ENCODE peak calls at places on chromosome 13, in six cellular contexts. Z is GM23338, Q is hepatocyte, U is body of pancreas, B is Peyer's patch, S is fibroblast of lung. J is an unnamed sample.

GRCh38 chr13:112697756-112698655 is 8.2 kb downstream of the ATP11A start:
- DNase-seq in B (peak), U (no peak), S (no peak), Q (no peak), Z (no peak), J (no peak)

GRCh38 chr13:76969488-76970365 is 21.4 kb downstream of the ACOD1 start:
- DNase-seq in Z (no peak), S (peak), B (no peak), Q (no peak), U (no peak), J (no peak)

GRCh38 chr13:104831823-104832222 is 1703.6 kb downstream of the EFNB2 start:
- DNase-seq in B (no peak), S (no peak), Z (peak), Q (no peak), U (no peak), J (no peak)

GRCh38 chr13:33108620-33109019 is 92.4 kb downstream of the KL start:
- DNase-seq in B (no peak), U (no peak), Q (no peak), S (peak), Z (no peak), J (no peak)

GRCh38 chr13:44842158-44842557 is 147.1 kb downstream of the NUFIP1 start:
- DNase-seq in Z (no peak), S (peak), U (no peak), Q (no peak), B (no peak), J (no peak)

GRCh38 chr13:68185767-68186166 is 955.6 kb upstream of the PCDH9 start:
- DNase-seq in U (no peak), Z (no peak), Q (no peak), B (no peak), S (no peak), J (no peak)

GRCh38 chr13:112943309-112944125 is 25.5 kb upstream of the MCF2L start:
- DNase-seq in Q (peak), S (peak), Z (peak), U (peak), B (peak), J (peak)

GRCh38 chr13:45792827-45793303 is 58.7 kb downstream of the SIAH3 start:
- DNase-seq in U (no peak), B (no peak), Q (peak), Z (no peak), S (peak), J (no peak)

GRCh38 chr13:31049083-31049482 is 112.6 kb downstream of the HSPH1 start:
- DNase-seq in Q (no peak), S (no peak), U (no peak), Z (no peak), B (no peak), J (no peak)

GRCh38 chr13:84524586-84524985 is 642.3 kb upstream of the SLITRK1 start:
- DNase-seq in Q (no peak), B (no peak), S (no peak), Z (no peak), U (no peak), J (no peak)

GRCh38 chr13:113090806-113091205 is 14.8 kb upstream of the F7 start:
- DNase-seq in Q (no peak), S (no peak), B (no peak), Z (no peak), U (no peak), J (no peak)

GRCh38 chr13:76610819-76611415 is 275.3 kb downstream of the KCTD12 start:
- DNase-seq in B (no peak), U (no peak), Z (no peak), Q (no peak), S (no peak), J (no peak)

GRCh38 chr13:48923376-48923775 is 52.3 kb upstream of the FNDC3A start:
- DNase-seq in U (no peak), Z (no peak), S (no peak), Q (no peak), B (no peak), J (no peak)

GRCh38 chr13:73891805-73892204 is 242.4 kb downstream of the KLF12 start:
- DNase-seq in B (no peak), S (no peak), Z (no peak), U (no peak), Q (no peak), J (no peak)

GRCh38 chr13:113060557-113061270 is 44.9 kb upstream of the F7 start:
- DNase-seq in Z (no peak), U (no peak), Q (no peak), B (no peak), S (no peak), J (no peak)

GRCh38 chr13:106796280-106797047 is 228.5 kb upstream of the ARGLU1 start:
- DNase-seq in B (no peak), Z (peak), Q (no peak), U (no peak), S (no peak), J (no peak)

GRCh38 chr13:59208405-59209195 is 955.1 kb downstream of the DIAPH3 start:
- DNase-seq in Z (no peak), U (no peak), B (no peak), Q (no peak), S (no peak), J (no peak)

GRCh38 chr13:110546933-110547332 is 14.6 kb downstream of the RAB20 start:
- DNase-seq in B (peak), S (peak), Q (peak), Z (no peak), U (peak), J (no peak)

GRCh38 chr13:34156841-34157365 is 339.0 kb downstream of the RFC3 start:
- DNase-seq in B (peak), S (peak), Q (peak), U (peak), Z (no peak), J (peak)

GRCh38 chr13:25267715-25268114 is 19.6 kb downstream of the MTMR6 start:
- DNase-seq in U (no peak), Q (no peak), S (peak), Z (no peak), B (no peak), J (peak)

GRCh38 chr13:112931028-112931934 is 37.7 kb upstream of the MCF2L start:
- DNase-seq in S (peak), Q (peak), Z (peak), B (peak), U (peak), J (no peak)

GRCh38 chr13:32125746-32126145 is 94.2 kb downstream of the FRY start:
- DNase-seq in B (no peak), Q (no peak), U (no peak), Z (no peak), S (peak), J (no peak)

GRCh38 chr13:98353750-98354149 is 176.7 kb upstream of the RNF113B start:
- DNase-seq in Q (no peak), Z (no peak), U (no peak), B (no peak), S (peak), J (no peak)

GRCh38 chr13:68748038-68748437 is 1359.6 kb upstream of the ATXN8OS start:
- DNase-seq in Q (no peak), U (no peak), Z (no peak), S (peak), B (no peak), J (no peak)

GRCh38 chr13:85095887-85096286 is 703.3 kb downstream of the SLITRK6 start:
- DNase-seq in U (no peak), Z (no peak), S (no peak), B (no peak), Q (no peak), J (no peak)

GRCh38 chr13:35891973-35892441 is 239.2 kb downstream of the DCLK1 start:
- DNase-seq in S (peak), U (no peak), Q (peak), B (no peak), Z (no peak), J (no peak)

GRCh38 chr13:46620029-46620428 is 67.1 kb downstream of the LRCH1 start:
- DNase-seq in S (no peak), Q (no peak), U (no peak), B (no peak), Z (no peak), J (no peak)

GRCh38 chr13:97440598-97440997 is 6.6 kb downstream of the RAP2A start:
- DNase-seq in U (no peak), Z (no peak), Q (no peak), B (no peak), S (peak), J (no peak)

GRCh38 chr13:93496985-93497673 is 270.5 kb downstream of the GPC6 start:
- DNase-seq in S (no peak), U (no peak), B (no peak), Q (peak), Z (no peak), J (no peak)

GRCh38 chr13:65914707-65915106 is 1315.4 kb downstream of the PCDH9 start:
- DNase-seq in U (no peak), Z (no peak), B (no peak), S (peak), Q (no peak), J (no peak)

GRCh38 chr13:44300895-44301638 is 72.6 kb upstream of the SERP2 start:
- DNase-seq in Q (no peak), B (no peak), Z (no peak), S (peak), U (peak), J (peak)

GRCh38 chr13:32309812-32310706 is 5.1 kb downstream of the ZAR1L start:
- DNase-seq in S (peak), Q (peak), U (peak), B (no peak), Z (peak), J (peak)

GRCh38 chr13:40549500-40550094 is 116.8 kb downstream of the FOXO1 start:
- DNase-seq in B (no peak), U (no peak), S (peak), Q (no peak), Z (no peak), J (no peak)

GRCh38 chr13:24511019-24511823 is 1.4 kb downstream of the PARP4 start:
- DNase-seq in S (peak), Q (peak), U (peak), B (peak), Z (peak), J (peak)

GRCh38 chr13:95182570-95183285 is 118.5 kb downstream of the ABCC4 start:
- DNase-seq in S (no peak), Z (no peak), U (no peak), B (no peak), Q (no peak), J (peak)

GRCh38 chr13:95185851-95186250 is 115.4 kb downstream of the ABCC4 start:
- DNase-seq in Z (no peak), S (no peak), Q (no peak), B (no peak), U (no peak), J (peak)

GRCh38 chr13:95184317-95184716 is 116.9 kb downstream of the ABCC4 start:
- DNase-seq in S (no peak), Q (no peak), U (no peak), Z (no peak), B (no peak), J (no peak)

GRCh38 chr13:95188128-95188527 is 113.1 kb downstream of the ABCC4 start:
- DNase-seq in U (no peak), Q (no peak), Z (no peak), S (no peak), B (no peak), J (no peak)

DNA sequence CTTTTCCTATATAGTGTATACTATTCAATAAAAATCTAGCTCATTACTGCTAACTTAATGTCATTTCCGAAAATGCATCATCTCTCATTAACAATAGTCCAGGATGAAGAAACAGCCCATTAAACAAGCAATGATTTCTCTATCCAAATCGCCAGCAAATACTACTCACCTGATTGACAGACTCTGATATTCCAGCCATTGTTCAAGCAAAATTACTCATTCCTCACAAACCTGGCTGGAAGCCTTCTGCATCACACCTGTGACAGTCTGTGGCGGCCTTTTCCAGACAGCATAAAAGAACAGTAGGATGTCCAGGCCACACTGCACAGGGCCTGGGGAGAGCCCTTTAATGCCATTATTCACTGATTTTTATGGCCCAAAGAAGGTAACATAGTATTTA is 115.9 kb downstream of the ABCC4 start:
- DNase-seq in U (no peak), Q (no peak), S (no peak), B (no peak), Z (no peak), J (no peak)
- H3K4me3 ChIP-seq in U (no peak), Q (no peak), S (no peak), B (no peak), Z (no peak), J (no peak)

GRCh38 chr13:26653842-26654241 is 96.4 kb downstream of the WASF3 start:
- DNase-seq in U (no peak), S (no peak), Z (no peak), Q (no peak), B (no peak), J (no peak)

GRCh38 chr13:26660185-26660584 is 100.4 kb downstream of the GPR12 start:
- DNase-seq in Q (no peak), U (no peak), Z (no peak), S (no peak), B (no peak), J (no peak)

GRCh38 chr13:26658491-26658890 is 101.0 kb downstream of the WASF3 start:
- DNase-seq in Q (no peak), Z (no peak), U (no peak), B (no peak), S (no peak), J (no peak)

GRCh38 chr13:26658972-26659371 is 101.5 kb downstream of the WASF3 start:
- DNase-seq in S (no peak), Z (no peak), U (no peak), B (no peak), Q (no peak), J (no peak)

GRCh38 chr13:26656919-26657318 is 99.4 kb downstream of the WASF3 start:
- DNase-seq in S (peak), Z (peak), B (no peak), Q (no peak), U (no peak), J (peak)
- TF ChIP-seq CTCF in S (peak), Z (peak), B (no peak), Q (no peak), U (no peak), J (no peak)

GRCh38 chr13:60230593-60230992 is 66.9 kb upstream of the DIAPH3 start:
- DNase-seq in S (peak), Q (peak), B (no peak), Z (no peak), U (no peak), J (peak)
- H3K4me3 ChIP-seq in S (no peak), Q (no peak), B (no peak), Z (no peak), U (no peak), J (no peak)

GRCh38 chr13:51041126-51041525 is 69.9 kb downstream of the C13orf42 start:
- DNase-seq in S (no peak), Q (no peak), Z (no peak), B (no peak), U (no peak), J (no peak)

GRCh38 chr13:51041710-51042109 is 69.4 kb downstream of the C13orf42 start:
- DNase-seq in B (no peak), Q (no peak), U (no peak), Z (no peak), S (no peak), J (no peak)

GRCh38 chr13:51047434-51048165 is 63.5 kb downstream of the C13orf42 start:
- DNase-seq in S (no peak), Z (no peak), Q (no peak), B (no peak), U (no peak), J (no peak)

GRCh38 chr13:51045450-51045849 is 65.6 kb downstream of the C13orf42 start:
- DNase-seq in Q (no peak), Z (no peak), B (no peak), S (no peak), U (no peak), J (no peak)

GRCh38 chr13:51044023-51044665 is 66.9 kb downstream of the C13orf42 start:
- DNase-seq in Q (peak), Z (peak), B (no peak), S (no peak), U (no peak), J (no peak)
- TF ChIP-seq CTCF in Q (no peak), Z (peak), B (no peak), S (no peak), U (no peak), J (no peak)

DNA sequence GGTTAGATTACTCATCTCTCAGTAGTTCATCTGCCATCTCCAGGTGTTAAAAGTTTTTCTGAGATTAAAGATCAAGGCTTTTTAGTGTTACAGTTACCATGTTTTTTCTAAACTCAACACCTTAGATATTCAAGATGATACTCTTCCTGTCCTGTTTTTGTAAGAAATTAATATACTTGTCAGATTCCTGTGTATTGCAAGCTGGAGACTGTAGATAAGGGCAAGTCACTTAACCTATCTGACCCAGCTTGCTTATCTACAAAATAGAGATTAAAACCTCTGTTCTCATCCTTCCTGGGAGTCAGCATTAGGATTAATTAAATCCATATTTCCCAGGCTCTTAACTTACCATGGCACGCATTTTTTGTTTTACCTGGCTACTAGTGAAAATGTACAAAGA is 25.2 kb downstream of the SUGT1 start:
- DNase-seq in Q (no peak), Z (no peak), B (no peak), S (no peak), U (no peak), J (no peak)
- H3K4me3 ChIP-seq in Q (no peak), Z (no peak), B (no peak), S (no peak), U (no peak), J (no peak)